ENCODE peak calls at places on chromosomes 16 and 17, in seven cellular contexts. L is NCI-H748 treated with DMSO at 0.1 percent for 48 hours; O is stimulated activated naive CD4-positive, alpha-beta T cell treated with Interleukin-2 at 50 U/mL for 16 hours; X is stimulated activated CD4-positive, alpha-beta T cell treated with anti-CD3 and anti-CD28 coated beads, Interleukin-12 subunit alpha, Interleukin-12 subunit beta, amount 100 ng/mL, for 4 hours; K is tibial artery; W is AG10803; E is T-helper 1 cell. Y is an unnamed sample.

GRCh38 chr17:47076171-47076570 is 97.1 kb upstream of the RPRML start:
- DNase-seq in K (no peak), L (no peak), E (no peak), W (peak), X (no peak), O (no peak), Y (no peak)

GRCh38 chr16:59632266-59632855 is 898.2 kb upstream of the GOT2 start:
- DNase-seq in L (no peak), O (no peak), W (peak), K (no peak), X (no peak), E (no peak), Y (no peak)

GRCh38 chr17:68455756-68456528 is 1.4 kb downstream of the WIPI1 start:
- DNase-seq in X (no peak), W (peak), K (no peak), E (no peak), L (peak), O (no peak), Y (peak)

GRCh38 chr17:72702136-72702735 is 390.3 kb downstream of the SLC39A11 start:
- DNase-seq in X (no peak), W (peak), O (no peak), K (no peak), E (no peak), L (no peak), Y (no peak)

GRCh38 chr16:85194528-85195270 is 82.4 kb upstream of the CIBAR2 start:
- DNase-seq in X (no peak), L (no peak), O (no peak), W (no peak), K (no peak), E (no peak), Y (no peak)

GRCh38 chr17:41492771-41493170 is 3.1 kb upstream of the KRT36 start:
- DNase-seq in E (no peak), L (peak), O (no peak), K (no peak), W (no peak), X (no peak), Y (no peak)

GRCh38 chr16:83887088-83887487 is 11.8 kb upstream of the MLYCD start:
- DNase-seq in K (no peak), W (peak), L (no peak), X (no peak), O (no peak), E (no peak), Y (no peak)

GRCh38 chr17:45785373-45786193 is 1.5 kb downstream of the CRHR1 start:
- DNase-seq in X (peak), E (no peak), K (no peak), L (no peak), O (no peak), W (no peak), Y (no peak)

GRCh38 chr17:57499648-57500049 is 243.3 kb downstream of the MSI2 start:
- DNase-seq in K (no peak), X (no peak), W (peak), L (no peak), O (no peak), E (no peak), Y (no peak)

GRCh38 chr16:65875362-65876199 is 490.9 kb upstream of the CDH5 start:
- DNase-seq in X (no peak), O (no peak), W (no peak), K (no peak), L (no peak), E (no peak), Y (no peak)

GRCh38 chr17:2710804-2711607 is 558 bp downstream of the CLUH start:
- DNase-seq in O (peak), L (no peak), K (no peak), W (no peak), E (no peak), X (peak), Y (no peak)

GRCh38 chr17:29390856-29391631 is 881 bp downstream of the TAOK1 start:
- DNase-seq in E (no peak), O (no peak), K (no peak), L (peak), W (peak), X (no peak), Y (no peak)

GRCh38 chr16:81778861-81779539 is at the start of gene PLCG2:
- DNase-seq in E (peak), L (no peak), K (peak), X (peak), O (peak), W (no peak), Y (no peak)

GRCh38 chr16:15466886-15467781 is 32.7 kb downstream of the BMERB1 start:
- DNase-seq in K (no peak), L (no peak), O (no peak), W (no peak), X (no peak), E (no peak), Y (no peak)

GRCh38 chr17:43935204-43935925 is 6.9 kb downstream of the PPY start:
- DNase-seq in O (no peak), X (no peak), W (no peak), E (no peak), K (no peak), L (no peak), Y (no peak)

GRCh38 chr17:70076189-70076588 is 1.2 kb downstream of the KCNJ16 start:
- DNase-seq in W (peak), L (no peak), E (no peak), O (no peak), K (no peak), X (no peak), Y (no peak)

GRCh38 chr16:70746708-70747424 is 54.1 kb downstream of the VAC14 start:
- DNase-seq in W (peak), O (no peak), K (peak), E (no peak), L (no peak), X (no peak), Y (no peak)

GRCh38 chr17:39617446-39618251 is 9.1 kb upstream of the PPP1R1B start:
- DNase-seq in X (peak), K (peak), W (peak), E (peak), L (peak), O (peak), Y (no peak)